ENCODE peak calls at places on chromosomes 12 and 14, in nine cellular contexts. One of them, this sample, is unnamed.
A peak's percentile ranks its signal among the peaks of the same experiment; 100 is the strongest.

GRCh38 chr14:50775357-50775756 is 55.6 kb downstream of the NIN start:
- DNase-seq in H9: no peak
- DNase-seq in left lung: no peak
- DNase-seq in neural progenitor cell: no peak
- DNase-seq in AG04450: peak; percentile 56
- DNase-seq in cardiac muscle cell: no peak
- DNase-seq in testis: no peak
- DNase-seq in adrenal gland: no peak
- DNase-seq in body of pancreas: no peak
- DNase-seq in this sample: no peak

GRCh38 chr12:92068441-92068840 is 77.2 kb downstream of the BTG1 start:
- DNase-seq in H9: no peak
- DNase-seq in left lung: no peak
- DNase-seq in neural progenitor cell: no peak
- DNase-seq in AG04450: no peak
- DNase-seq in cardiac muscle cell: no peak
- DNase-seq in testis: no peak
- DNase-seq in adrenal gland: no peak
- DNase-seq in body of pancreas: no peak
- DNase-seq in this sample: no peak

GRCh38 chr12:102510463-102510862 is 30.1 kb upstream of the IGF1 start:
- DNase-seq in H9: no peak
- DNase-seq in left lung: no peak
- DNase-seq in neural progenitor cell: no peak
- DNase-seq in AG04450: no peak
- DNase-seq in cardiac muscle cell: no peak
- DNase-seq in testis: no peak
- DNase-seq in adrenal gland: no peak
- DNase-seq in body of pancreas: no peak
- DNase-seq in this sample: no peak

GRCh38 chr12:58395056-58395455 is 453.7 kb downstream of the ATP23 start:
- DNase-seq in H9: no peak
- DNase-seq in left lung: no peak
- DNase-seq in neural progenitor cell: no peak
- DNase-seq in AG04450: no peak
- DNase-seq in cardiac muscle cell: no peak
- DNase-seq in testis: no peak
- DNase-seq in adrenal gland: no peak
- DNase-seq in body of pancreas: no peak
- DNase-seq in this sample: no peak

GRCh38 chr12:109111775-109112491 is 4.5 kb upstream of the ACACB start:
- DNase-seq in H9: peak; percentile 53
- DNase-seq in left lung: peak; percentile 50
- DNase-seq in neural progenitor cell: peak; percentile 63
- DNase-seq in AG04450: no peak
- DNase-seq in cardiac muscle cell: peak; percentile 65
- DNase-seq in testis: peak; percentile 81
- DNase-seq in adrenal gland: peak; percentile 75
- DNase-seq in body of pancreas: peak; percentile 79
- DNase-seq in this sample: peak; percentile 36

GRCh38 chr14:53391631-53392030 is 238.5 kb upstream of the DDHD1 start:
- DNase-seq in H9: no peak
- DNase-seq in left lung: no peak
- DNase-seq in neural progenitor cell: no peak
- DNase-seq in AG04450: peak; percentile 43
- DNase-seq in cardiac muscle cell: no peak
- DNase-seq in testis: no peak
- DNase-seq in adrenal gland: no peak
- DNase-seq in body of pancreas: no peak
- DNase-seq in this sample: no peak

GRCh38 chr14:75689012-75689411 is 28.0 kb downstream of the TTLL5 start:
- DNase-seq in H9: no peak
- DNase-seq in left lung: no peak
- DNase-seq in neural progenitor cell: no peak
- DNase-seq in AG04450: no peak
- DNase-seq in cardiac muscle cell: no peak
- DNase-seq in testis: no peak
- DNase-seq in adrenal gland: no peak
- DNase-seq in body of pancreas: no peak
- DNase-seq in this sample: no peak

GRCh38 chr12:42284157-42284556 is 41.7 kb downstream of the ZCRB1 start:
- DNase-seq in H9: no peak
- DNase-seq in left lung: no peak
- DNase-seq in neural progenitor cell: no peak
- DNase-seq in AG04450: no peak
- DNase-seq in cardiac muscle cell: no peak
- DNase-seq in testis: no peak
- DNase-seq in adrenal gland: no peak
- DNase-seq in body of pancreas: no peak
- DNase-seq in this sample: no peak

GRCh38 chr12:126163984-126164383 is 1098.7 kb downstream of the AACS start:
- DNase-seq in H9: no peak
- DNase-seq in left lung: no peak
- DNase-seq in neural progenitor cell: no peak
- DNase-seq in AG04450: no peak
- DNase-seq in cardiac muscle cell: no peak
- DNase-seq in testis: no peak
- DNase-seq in adrenal gland: no peak
- DNase-seq in body of pancreas: peak; percentile 78
- DNase-seq in this sample: no peak

GRCh38 chr12:65649126-65649525 is 175.2 kb upstream of the HMGA2 start:
- DNase-seq in H9: no peak
- DNase-seq in left lung: no peak
- DNase-seq in neural progenitor cell: no peak
- DNase-seq in AG04450: peak; percentile 93
- DNase-seq in cardiac muscle cell: no peak
- DNase-seq in testis: no peak
- DNase-seq in adrenal gland: peak; percentile 19
- DNase-seq in body of pancreas: no peak
- DNase-seq in this sample: no peak

GRCh38 chr14:76948213-76948947 is 80.1 kb downstream of the IRF2BPL start:
- DNase-seq in H9: no peak
- DNase-seq in left lung: no peak
- DNase-seq in neural progenitor cell: no peak
- DNase-seq in AG04450: no peak
- DNase-seq in cardiac muscle cell: no peak
- DNase-seq in testis: peak; percentile 47
- DNase-seq in adrenal gland: peak; percentile 82
- DNase-seq in body of pancreas: no peak
- DNase-seq in this sample: no peak

GRCh38 chr14:73741876-73742519 is 27.8 kb upstream of the PNMA1 start:
- DNase-seq in H9: peak; percentile 38
- DNase-seq in left lung: no peak
- DNase-seq in neural progenitor cell: no peak
- DNase-seq in AG04450: no peak
- DNase-seq in cardiac muscle cell: no peak
- DNase-seq in testis: no peak
- DNase-seq in adrenal gland: peak; percentile 24
- DNase-seq in body of pancreas: no peak
- DNase-seq in this sample: no peak

GRCh38 chr12:108647199-108647935 is 13.7 kb upstream of the SELPLG start:
- DNase-seq in H9: peak; percentile 27
- DNase-seq in left lung: no peak
- DNase-seq in neural progenitor cell: no peak
- DNase-seq in AG04450: no peak
- DNase-seq in cardiac muscle cell: no peak
- DNase-seq in testis: no peak
- DNase-seq in adrenal gland: peak; percentile 59
- DNase-seq in body of pancreas: no peak
- DNase-seq in this sample: no peak

GRCh38 chr12:8665729-8666128 is 3.1 kb upstream of the MFAP5 start:
- DNase-seq in H9: no peak
- DNase-seq in left lung: no peak
- DNase-seq in neural progenitor cell: no peak
- DNase-seq in AG04450: no peak
- DNase-seq in cardiac muscle cell: no peak
- DNase-seq in testis: no peak
- DNase-seq in adrenal gland: no peak
- DNase-seq in body of pancreas: no peak
- DNase-seq in this sample: no peak

DNA sequence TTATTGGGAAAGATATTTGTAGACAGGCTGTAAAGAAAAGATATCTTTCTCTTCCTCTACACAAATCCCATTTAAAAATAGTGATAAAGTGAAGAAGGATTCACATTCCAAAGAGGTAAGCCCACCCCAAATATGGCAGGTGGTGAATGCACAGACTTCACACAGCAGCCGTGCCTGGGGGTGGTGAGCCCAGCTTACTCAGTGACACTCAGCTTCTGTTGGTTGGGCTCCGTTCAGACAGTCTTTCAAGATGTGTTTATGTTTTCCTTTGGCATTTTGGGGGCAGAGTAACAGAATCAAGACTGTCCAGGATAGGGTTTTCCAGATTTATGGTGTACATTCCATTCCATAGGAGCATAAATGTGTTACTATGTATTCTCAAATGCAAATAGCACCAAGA is 4.1 kb upstream of the COL2A1 start:
- DNase-seq in H9: no peak
- DNase-seq in left lung: no peak
- DNase-seq in neural progenitor cell: no peak
- DNase-seq in AG04450: no peak
- DNase-seq in cardiac muscle cell: peak; percentile 37
- DNase-seq in testis: no peak
- DNase-seq in adrenal gland: no peak
- DNase-seq in body of pancreas: no peak
- DNase-seq in this sample: no peak
- H3K27me3 ChIP-seq in H9: peaks cover 82% of the 10 kb centered on the region
- H3K27me3 ChIP-seq in left lung: peaks cover 43% of the 10 kb centered on the region
- H3K27me3 ChIP-seq in neural progenitor cell: peaks cover 100% of the 10 kb centered on the region
- H3K27me3 ChIP-seq in AG04450: peaks cover 74% of the 10 kb centered on the region
- H3K27me3 ChIP-seq in cardiac muscle cell: peaks cover 72% of the 10 kb centered on the region
- H3K27me3 ChIP-seq in testis: no peaks in the 10 kb centered on the region
- H3K27me3 ChIP-seq in adrenal gland: peaks cover 38% of the 10 kb centered on the region
- H3K27me3 ChIP-seq in body of pancreas: no peaks in the 10 kb centered on the region
- H3K27me3 ChIP-seq in this sample: peaks cover 47% of the 10 kb centered on the region

GRCh38 chr12:12003609-12004008 is 67.1 kb upstream of the BCL2L14 start:
- DNase-seq in H9: no peak
- DNase-seq in left lung: no peak
- DNase-seq in neural progenitor cell: no peak
- DNase-seq in AG04450: no peak
- DNase-seq in cardiac muscle cell: no peak
- DNase-seq in testis: no peak
- DNase-seq in adrenal gland: no peak
- DNase-seq in body of pancreas: no peak
- DNase-seq in this sample: no peak

GRCh38 chr12:12004524-12004923 is 66.2 kb upstream of the BCL2L14 start:
- DNase-seq in H9: no peak
- DNase-seq in left lung: no peak
- DNase-seq in neural progenitor cell: no peak
- DNase-seq in AG04450: no peak
- DNase-seq in cardiac muscle cell: no peak
- DNase-seq in testis: no peak
- DNase-seq in adrenal gland: no peak
- DNase-seq in body of pancreas: no peak
- DNase-seq in this sample: no peak

DNA sequence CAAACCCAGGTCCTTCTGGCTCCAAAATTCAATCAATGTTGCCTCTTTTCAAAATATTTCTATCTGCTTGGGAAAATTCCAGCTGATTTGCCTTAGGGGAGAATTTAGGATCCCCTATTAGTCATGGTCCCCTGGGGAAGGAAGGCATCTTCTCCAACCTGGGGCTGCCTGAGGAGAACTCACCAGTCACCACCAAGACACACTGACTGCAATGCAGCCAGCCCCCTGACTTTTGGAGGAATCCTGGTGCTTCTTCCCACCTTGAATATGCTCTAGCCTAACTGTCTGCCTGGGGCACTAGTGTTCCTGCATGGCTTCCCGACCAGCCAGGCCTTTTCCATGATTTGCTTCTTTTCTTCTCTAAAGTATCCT is 71.8 kb upstream of the BCL2L14 start:
- DNase-seq in H9: no peak
- DNase-seq in left lung: no peak
- DNase-seq in neural progenitor cell: no peak
- DNase-seq in AG04450: no peak
- DNase-seq in cardiac muscle cell: no peak
- DNase-seq in testis: no peak
- DNase-seq in adrenal gland: no peak
- DNase-seq in body of pancreas: no peak
- DNase-seq in this sample: no peak
- H3K27ac ChIP-seq in H9: no peak overlapping the region
- H3K27ac ChIP-seq in left lung: no peak overlapping the region
- H3K27ac ChIP-seq in neural progenitor cell: no peak overlapping the region
- H3K27ac ChIP-seq in AG04450: no peak overlapping the region
- H3K27ac ChIP-seq in cardiac muscle cell: no peak overlapping the region
- H3K27ac ChIP-seq in testis: no peak overlapping the region
- H3K27ac ChIP-seq in adrenal gland: no peak overlapping the region
- H3K27ac ChIP-seq in body of pancreas: no peak overlapping the region
- H3K27ac ChIP-seq in this sample: peak overlapping the region; percentile 40

GRCh38 chr12:104680506-104680905 is 223.8 kb downstream of the CHST11 start:
- DNase-seq in H9: no peak
- DNase-seq in left lung: no peak
- DNase-seq in neural progenitor cell: no peak
- DNase-seq in AG04450: no peak
- DNase-seq in cardiac muscle cell: no peak
- DNase-seq in testis: no peak
- DNase-seq in adrenal gland: no peak
- DNase-seq in body of pancreas: no peak
- DNase-seq in this sample: no peak

GRCh38 chr12:104674083-104674482 is 217.3 kb downstream of the CHST11 start:
- DNase-seq in H9: no peak
- DNase-seq in left lung: no peak
- DNase-seq in neural progenitor cell: no peak
- DNase-seq in AG04450: no peak
- DNase-seq in cardiac muscle cell: peak; percentile 26
- DNase-seq in testis: no peak
- DNase-seq in adrenal gland: no peak
- DNase-seq in body of pancreas: no peak
- DNase-seq in this sample: no peak

GRCh38 chr12:104676636-104677035 is 219.9 kb downstream of the CHST11 start:
- DNase-seq in H9: no peak
- DNase-seq in left lung: no peak
- DNase-seq in neural progenitor cell: no peak
- DNase-seq in AG04450: no peak
- DNase-seq in cardiac muscle cell: no peak
- DNase-seq in testis: no peak
- DNase-seq in adrenal gland: no peak
- DNase-seq in body of pancreas: no peak
- DNase-seq in this sample: no peak

GRCh38 chr12:104680070-104680469 is 223.3 kb downstream of the CHST11 start:
- DNase-seq in H9: no peak
- DNase-seq in left lung: no peak
- DNase-seq in neural progenitor cell: peak; percentile 23
- DNase-seq in AG04450: no peak
- DNase-seq in cardiac muscle cell: no peak
- DNase-seq in testis: no peak
- DNase-seq in adrenal gland: no peak
- DNase-seq in body of pancreas: no peak
- DNase-seq in this sample: no peak

GRCh38 chr12:104677441-104678089 is 220.8 kb downstream of the CHST11 start:
- DNase-seq in H9: no peak
- DNase-seq in left lung: no peak
- DNase-seq in neural progenitor cell: no peak
- DNase-seq in AG04450: no peak
- DNase-seq in cardiac muscle cell: no peak
- DNase-seq in testis: no peak
- DNase-seq in adrenal gland: no peak
- DNase-seq in body of pancreas: no peak
- DNase-seq in this sample: no peak
- TF ChIP-seq CTCF in H9: no peak
- TF ChIP-seq CTCF in left lung: no peak
- TF ChIP-seq CTCF in neural progenitor cell: no peak
- TF ChIP-seq CTCF in AG04450: no peak
- TF ChIP-seq CTCF in cardiac muscle cell: no peak
- TF ChIP-seq CTCF in testis: no peak
- TF ChIP-seq CTCF in adrenal gland: no peak
- TF ChIP-seq CTCF in body of pancreas: no peak
- TF ChIP-seq CTCF in this sample: no peak

GRCh38 chr12:49895773-49896172 is 7.9 kb downstream of the FAIM2 start:
- DNase-seq in H9: no peak
- DNase-seq in left lung: no peak
- DNase-seq in neural progenitor cell: no peak
- DNase-seq in AG04450: no peak
- DNase-seq in cardiac muscle cell: no peak
- DNase-seq in testis: peak; percentile 58
- DNase-seq in adrenal gland: no peak
- DNase-seq in body of pancreas: no peak
- DNase-seq in this sample: no peak
- H3K27me3 ChIP-seq in H9: no peaks in the 10 kb centered on the region
- H3K27me3 ChIP-seq in left lung: no peaks in the 10 kb centered on the region
- H3K27me3 ChIP-seq in neural progenitor cell: no peaks in the 10 kb centered on the region
- H3K27me3 ChIP-seq in AG04450: peaks cover 38% of the 10 kb centered on the region
- H3K27me3 ChIP-seq in cardiac muscle cell: no peaks in the 10 kb centered on the region
- H3K27me3 ChIP-seq in testis: no peaks in the 10 kb centered on the region
- H3K27me3 ChIP-seq in adrenal gland: no peaks in the 10 kb centered on the region
- H3K27me3 ChIP-seq in body of pancreas: no peaks in the 10 kb centered on the region
- H3K27me3 ChIP-seq in this sample: no peaks in the 10 kb centered on the region

This sample was measured in CD4-positive, alpha-beta T cell.